ENCODE peak calls at places on chromosomes 11 and 22, in nine cellular contexts. One of them, this sample, is unnamed.

GRCh38 chr11:445765-446588 is 4.1 kb upstream of the PTDSS2 start:
- DNase-seq in endothelial cell of umbilical vein: no peak
- DNase-seq in HCT116: no peak
- DNase-seq in tibial nerve: no peak
- DNase-seq in IMR-90: no peak
- DNase-seq in ovary: peak
- DNase-seq in heart left ventricle: no peak
- DNase-seq in A549: no peak
- DNase-seq in uterus: no peak
- DNase-seq in this sample: no peak

GRCh38 chr11:99519095-99519494 is 498.3 kb downstream of the CNTN5 start:
- DNase-seq in uterus: no peak
- DNase-seq in tibial nerve: no peak
- DNase-seq in IMR-90: no peak
- DNase-seq in heart left ventricle: no peak
- DNase-seq in ovary: no peak
- DNase-seq in endothelial cell of umbilical vein: no peak
- DNase-seq in HCT116: no peak
- DNase-seq in A549: no peak
- DNase-seq in this sample: no peak

GRCh38 chr11:35639591-35640179 is 21.4 kb downstream of the FJX1 start:
- DNase-seq in HCT116: no peak
- DNase-seq in uterus: no peak
- DNase-seq in A549: no peak
- DNase-seq in endothelial cell of umbilical vein: no peak
- DNase-seq in tibial nerve: no peak
- DNase-seq in IMR-90: no peak
- DNase-seq in ovary: no peak
- DNase-seq in heart left ventricle: no peak
- DNase-seq in this sample: no peak

GRCh38 chr11:125768256-125769046 is 10.2 kb downstream of the PATE2 start:
- DNase-seq in uterus: no peak
- DNase-seq in tibial nerve: no peak
- DNase-seq in IMR-90: no peak
- DNase-seq in HCT116: no peak
- DNase-seq in A549: no peak
- DNase-seq in ovary: no peak
- DNase-seq in endothelial cell of umbilical vein: no peak
- DNase-seq in heart left ventricle: no peak
- DNase-seq in this sample: peak

GRCh38 chr11:20367313-20367948 is 3.9 kb downstream of the HTATIP2 start:
- DNase-seq in endothelial cell of umbilical vein: peak
- DNase-seq in uterus: peak
- DNase-seq in IMR-90: peak
- DNase-seq in ovary: peak
- DNase-seq in heart left ventricle: no peak
- DNase-seq in HCT116: peak
- DNase-seq in A549: peak
- DNase-seq in tibial nerve: no peak
- DNase-seq in this sample: no peak

GRCh38 chr22:17648564-17648963 is 10.0 kb downstream of the BCL2L13 start:
- DNase-seq in heart left ventricle: no peak
- DNase-seq in tibial nerve: no peak
- DNase-seq in HCT116: no peak
- DNase-seq in uterus: no peak
- DNase-seq in ovary: no peak
- DNase-seq in IMR-90: no peak
- DNase-seq in A549: no peak
- DNase-seq in endothelial cell of umbilical vein: no peak
- DNase-seq in this sample: no peak

GRCh38 chr22:46359362-46359761 is 23.8 kb downstream of the TRMU start:
- DNase-seq in ovary: peak
- DNase-seq in HCT116: no peak
- DNase-seq in heart left ventricle: no peak
- DNase-seq in IMR-90: no peak
- DNase-seq in tibial nerve: no peak
- DNase-seq in uterus: no peak
- DNase-seq in endothelial cell of umbilical vein: no peak
- DNase-seq in A549: no peak
- DNase-seq in this sample: no peak

GRCh38 chr11:122681731-122682130 is 26.2 kb downstream of the UBASH3B start:
- DNase-seq in endothelial cell of umbilical vein: no peak
- DNase-seq in uterus: no peak
- DNase-seq in ovary: no peak
- DNase-seq in HCT116: no peak
- DNase-seq in IMR-90: no peak
- DNase-seq in tibial nerve: no peak
- DNase-seq in A549: peak
- DNase-seq in heart left ventricle: no peak
- DNase-seq in this sample: no peak

GRCh38 chr11:15930442-15931025 is 425.8 kb downstream of the SOX6 start:
- DNase-seq in A549: no peak
- DNase-seq in HCT116: no peak
- DNase-seq in heart left ventricle: no peak
- DNase-seq in uterus: no peak
- DNase-seq in endothelial cell of umbilical vein: no peak
- DNase-seq in IMR-90: no peak
- DNase-seq in tibial nerve: no peak
- DNase-seq in ovary: no peak
- DNase-seq in this sample: no peak

GRCh38 chr11:15233386-15233785 is 118.7 kb downstream of the INSC start:
- DNase-seq in heart left ventricle: no peak
- DNase-seq in IMR-90: no peak
- DNase-seq in HCT116: no peak
- DNase-seq in uterus: no peak
- DNase-seq in tibial nerve: no peak
- DNase-seq in ovary: no peak
- DNase-seq in endothelial cell of umbilical vein: no peak
- DNase-seq in A549: no peak
- DNase-seq in this sample: no peak

GRCh38 chr11:124878497-124879228 is 13.4 kb downstream of the ROBO3 start:
- DNase-seq in HCT116: no peak
- DNase-seq in uterus: no peak
- DNase-seq in ovary: no peak
- DNase-seq in heart left ventricle: no peak
- DNase-seq in IMR-90: no peak
- DNase-seq in endothelial cell of umbilical vein: no peak
- DNase-seq in A549: no peak
- DNase-seq in tibial nerve: no peak
- DNase-seq in this sample: no peak

GRCh38 chr11:119306373-119306890 is 10.5 kb downstream of the MCAM start:
- DNase-seq in endothelial cell of umbilical vein: peak
- DNase-seq in tibial nerve: no peak
- DNase-seq in uterus: peak
- DNase-seq in IMR-90: peak
- DNase-seq in ovary: peak
- DNase-seq in heart left ventricle: no peak
- DNase-seq in A549: no peak
- DNase-seq in HCT116: no peak
- DNase-seq in this sample: peak

GRCh38 chr11:92154611-92155010 is 70.0 kb upstream of the FAT3 start:
- DNase-seq in tibial nerve: no peak
- DNase-seq in HCT116: no peak
- DNase-seq in A549: no peak
- DNase-seq in IMR-90: no peak
- DNase-seq in uterus: no peak
- DNase-seq in heart left ventricle: no peak
- DNase-seq in endothelial cell of umbilical vein: no peak
- DNase-seq in ovary: no peak
- DNase-seq in this sample: no peak

GRCh38 chr11:69615545-69616278 is 25.2 kb upstream of the CCND1 start:
- DNase-seq in uterus: no peak
- DNase-seq in tibial nerve: no peak
- DNase-seq in HCT116: no peak
- DNase-seq in ovary: no peak
- DNase-seq in A549: no peak
- DNase-seq in endothelial cell of umbilical vein: no peak
- DNase-seq in IMR-90: no peak
- DNase-seq in heart left ventricle: no peak
- DNase-seq in this sample: no peak

GRCh38 chr11:44978961-44979331 is 28.3 kb upstream of the TP53I11 start:
- DNase-seq in endothelial cell of umbilical vein: peak
- DNase-seq in heart left ventricle: no peak
- DNase-seq in tibial nerve: no peak
- DNase-seq in A549: peak
- DNase-seq in uterus: no peak
- DNase-seq in IMR-90: no peak
- DNase-seq in HCT116: no peak
- DNase-seq in ovary: no peak
- DNase-seq in this sample: no peak
- TF ChIP-seq POLR2A in endothelial cell of umbilical vein: no peak
- TF ChIP-seq POLR2A in heart left ventricle: no peak
- TF ChIP-seq POLR2A in tibial nerve: no peak
- TF ChIP-seq POLR2A in A549: no peak
- TF ChIP-seq POLR2A in uterus: no peak
- TF ChIP-seq POLR2A in IMR-90: no peak
- TF ChIP-seq POLR2A in HCT116: no peak
- TF ChIP-seq POLR2A in ovary: no peak
- TF ChIP-seq POLR2A in this sample: no peak

GRCh38 chr11:113574171-113574570 is 99.0 kb upstream of the DRD2 start:
- DNase-seq in ovary: no peak
- DNase-seq in uterus: no peak
- DNase-seq in heart left ventricle: no peak
- DNase-seq in endothelial cell of umbilical vein: no peak
- DNase-seq in IMR-90: no peak
- DNase-seq in HCT116: no peak
- DNase-seq in A549: no peak
- DNase-seq in tibial nerve: no peak
- DNase-seq in this sample: no peak

GRCh38 chr11:113574586-113574985 is 99.4 kb upstream of the DRD2 start:
- DNase-seq in A549: no peak
- DNase-seq in ovary: no peak
- DNase-seq in IMR-90: no peak
- DNase-seq in endothelial cell of umbilical vein: no peak
- DNase-seq in heart left ventricle: no peak
- DNase-seq in tibial nerve: no peak
- DNase-seq in HCT116: no peak
- DNase-seq in uterus: no peak
- DNase-seq in this sample: no peak

GRCh38 chr11:113571531-113571930 is 96.3 kb upstream of the DRD2 start:
- DNase-seq in uterus: no peak
- DNase-seq in heart left ventricle: no peak
- DNase-seq in tibial nerve: no peak
- DNase-seq in A549: no peak
- DNase-seq in ovary: no peak
- DNase-seq in IMR-90: no peak
- DNase-seq in HCT116: no peak
- DNase-seq in endothelial cell of umbilical vein: no peak
- DNase-seq in this sample: no peak

GRCh38 chr11:113570906-113571305 is 95.7 kb upstream of the DRD2 start:
- DNase-seq in uterus: no peak
- DNase-seq in IMR-90: no peak
- DNase-seq in A549: no peak
- DNase-seq in heart left ventricle: no peak
- DNase-seq in tibial nerve: no peak
- DNase-seq in HCT116: no peak
- DNase-seq in endothelial cell of umbilical vein: no peak
- DNase-seq in ovary: no peak
- DNase-seq in this sample: no peak

DNA sequence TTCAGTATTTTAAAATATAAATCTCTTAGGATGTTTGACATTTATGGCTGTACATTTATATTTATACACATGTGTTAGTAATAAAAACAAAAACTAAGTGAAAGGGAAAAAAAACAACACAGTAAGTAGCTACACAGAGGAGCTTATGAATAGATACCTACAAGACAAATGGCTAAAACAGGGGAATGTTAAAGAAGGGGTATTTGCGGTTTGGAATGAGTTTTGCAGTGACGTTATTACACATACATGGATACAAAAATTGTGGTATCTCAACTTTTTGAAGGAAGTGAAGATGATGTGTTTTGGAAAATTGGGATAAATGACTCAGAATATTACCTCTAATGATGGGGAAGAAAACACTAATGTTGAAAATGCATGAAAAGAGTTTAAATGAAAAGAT is 97.2 kb upstream of the DRD2 start:
- DNase-seq in uterus: no peak
- DNase-seq in HCT116: no peak
- DNase-seq in endothelial cell of umbilical vein: no peak
- DNase-seq in tibial nerve: no peak
- DNase-seq in heart left ventricle: no peak
- DNase-seq in ovary: no peak
- DNase-seq in IMR-90: no peak
- DNase-seq in A549: no peak
- DNase-seq in this sample: no peak
- TF ChIP-seq POLR2A in uterus: no peak
- TF ChIP-seq POLR2A in HCT116: no peak
- TF ChIP-seq POLR2A in endothelial cell of umbilical vein: no peak
- TF ChIP-seq POLR2A in tibial nerve: no peak
- TF ChIP-seq POLR2A in heart left ventricle: no peak
- TF ChIP-seq POLR2A in ovary: no peak
- TF ChIP-seq POLR2A in IMR-90: no peak
- TF ChIP-seq POLR2A in A549: no peak
- TF ChIP-seq POLR2A in this sample: no peak

DNA sequence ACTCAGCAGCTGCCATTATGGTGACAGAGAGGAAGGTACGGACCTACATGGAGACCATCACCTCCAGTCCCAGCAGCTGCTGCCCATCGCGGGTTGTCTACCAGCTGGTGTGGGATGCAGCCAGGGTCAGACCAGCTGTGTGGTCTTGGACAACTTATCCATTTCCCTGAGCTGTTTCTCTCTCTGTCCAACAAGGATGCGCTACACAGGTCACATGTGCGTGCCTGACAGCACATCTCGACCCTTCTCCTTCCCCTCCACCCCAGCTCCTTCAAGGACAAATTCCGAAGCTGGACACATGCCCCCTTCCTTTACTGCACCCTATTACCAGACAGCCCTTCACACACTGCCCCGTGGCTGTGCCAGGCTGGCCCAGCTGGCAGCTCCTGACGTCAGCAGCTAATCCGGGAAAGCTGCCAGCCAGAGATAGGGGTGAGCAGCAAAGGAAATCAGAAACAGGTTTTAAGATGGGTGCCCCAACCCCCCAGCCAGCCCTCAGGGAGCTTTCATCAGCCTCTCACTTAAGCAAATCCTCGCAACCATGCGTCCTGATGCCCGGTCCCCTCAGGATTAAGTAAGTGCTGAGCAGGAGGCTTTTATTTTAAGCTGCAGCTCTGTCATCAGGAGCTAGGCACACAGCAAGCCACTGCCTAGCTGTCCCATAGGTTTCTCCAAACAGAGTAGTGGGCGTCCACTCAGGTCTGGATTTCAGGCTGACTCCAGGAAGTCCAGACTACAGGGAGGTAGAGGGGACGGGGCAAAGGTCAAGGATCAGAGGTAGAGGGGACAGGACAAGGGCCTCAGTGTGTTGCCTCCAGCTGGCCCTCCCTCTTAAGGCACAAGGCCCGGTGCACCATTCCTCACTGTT is 20.3 kb downstream of the TEF start:
- DNase-seq in tibial nerve: no peak
- DNase-seq in uterus: peak
- DNase-seq in heart left ventricle: peak
- DNase-seq in IMR-90: peak
- DNase-seq in HCT116: no peak
- DNase-seq in endothelial cell of umbilical vein: peak
- DNase-seq in ovary: peak
- DNase-seq in A549: peak
- DNase-seq in this sample: peak
- TF ChIP-seq POLR2A in tibial nerve: no peak
- TF ChIP-seq POLR2A in uterus: no peak
- TF ChIP-seq POLR2A in heart left ventricle: peak
- TF ChIP-seq POLR2A in IMR-90: no peak
- TF ChIP-seq POLR2A in HCT116: no peak
- TF ChIP-seq POLR2A in endothelial cell of umbilical vein: no peak
- TF ChIP-seq POLR2A in ovary: no peak
- TF ChIP-seq POLR2A in A549: no peak
- TF ChIP-seq POLR2A in this sample: no peak

GRCh38 chr11:62000539-62001446 is 33.4 kb upstream of the FTH1 start:
- DNase-seq in endothelial cell of umbilical vein: no peak
- DNase-seq in ovary: no peak
- DNase-seq in IMR-90: no peak
- DNase-seq in uterus: no peak
- DNase-seq in heart left ventricle: no peak
- DNase-seq in A549: no peak
- DNase-seq in tibial nerve: no peak
- DNase-seq in HCT116: no peak
- DNase-seq in this sample: no peak
- TF ChIP-seq POLR2A in endothelial cell of umbilical vein: no peak
- TF ChIP-seq POLR2A in ovary: no peak
- TF ChIP-seq POLR2A in IMR-90: no peak
- TF ChIP-seq POLR2A in uterus: no peak
- TF ChIP-seq POLR2A in heart left ventricle: no peak
- TF ChIP-seq POLR2A in A549: no peak
- TF ChIP-seq POLR2A in tibial nerve: no peak
- TF ChIP-seq POLR2A in HCT116: no peak
- TF ChIP-seq POLR2A in this sample: no peak

This sample was measured in testis.